ENCODE peak calls at places on chromosomes 13 and 19, in four cellular contexts. Z is HepG2, U is H1, D is GM12878. X is an unnamed sample.
A peak's percentile ranks its signal among the peaks of the same experiment; 100 is the strongest.

GRCh38 chr19:1490311-1491113 is at the start of gene PCSK4:
- DNase-seq in D (peak; percentile 87), Z (peak; percentile 95), U (peak; percentile 96), X (peak; percentile 97)

GRCh38 chr13:24627864-24628418 is 52.3 kb upstream of the ATP12A start:
- DNase-seq in Z (no peak), D (no peak), U (no peak), X (no peak)

GRCh38 chr19:9498183-9498902 is at the start of gene ZNF560:
- DNase-seq in U (peak; percentile 49), D (no peak), Z (no peak), X (peak; percentile 83)

GRCh38 chr19:38795549-38795948 is 6.5 kb downstream of the LGALS7B start:
- DNase-seq in Z (no peak), D (no peak), U (no peak), X (no peak)

GRCh38 chr13:106488671-106489070 is 46.8 kb downstream of the EFNB2 start:
- DNase-seq in U (no peak), Z (no peak), D (no peak), X (no peak)

GRCh38 chr19:1406496-1406817 is 929 bp upstream of the DAZAP1 start:
- DNase-seq in Z (no peak), D (peak; percentile 4), U (no peak), X (no peak)

GRCh38 chr19:46975918-46976782 is 43.5 kb upstream of the NPAS1 start:
- DNase-seq in D (no peak), Z (peak; percentile 70), U (peak; percentile 62), X (peak; percentile 36)

GRCh38 chr19:55384576-55385235 is 614 bp upstream of the TMEM238 start:
- DNase-seq in D (no peak), Z (no peak), U (peak; percentile 73), X (no peak)

GRCh38 chr19:13995017-13995728 is 10.9 kb downstream of the RFX1 start:
- DNase-seq in Z (no peak), U (no peak), D (no peak), X (no peak)

GRCh38 chr13:27293873-27294515 is 23.4 kb downstream of the RASL11A start:
- DNase-seq in U (no peak), Z (no peak), D (no peak), X (no peak)

GRCh38 chr13:27293051-27293691 is 22.5 kb downstream of the RASL11A start:
- DNase-seq in Z (no peak), D (no peak), U (no peak), X (no peak)

GRCh38 chr13:27296496-27296895 is 25.9 kb downstream of the RASL11A start:
- DNase-seq in U (no peak), D (no peak), Z (no peak), X (no peak)

GRCh38 chr13:27295660-27296059 is 25.0 kb downstream of the RASL11A start:
- DNase-seq in D (no peak), U (no peak), Z (no peak), X (no peak)

GRCh38 chr13:27295096-27295495 is 24.5 kb downstream of the RASL11A start:
- DNase-seq in D (no peak), Z (no peak), U (no peak), X (no peak)
- TF ChIP-seq SUZ12 in D (no peak), Z (no peak), U (no peak), X (no peak)

GRCh38 chr19:17184381-17184841 is 30.7 kb upstream of the USE1 start:
- DNase-seq in U (no peak), D (no peak), Z (no peak), X (no peak)
- H3K36me3 ChIP-seq in U (peaks cover 9% of the 10 kb centered on the region), D (peaks cover 33% of the 10 kb centered on the region), Z (peaks cover 14% of the 10 kb centered on the region), X (peaks cover 73% of the 10 kb centered on the region)

DNA sequence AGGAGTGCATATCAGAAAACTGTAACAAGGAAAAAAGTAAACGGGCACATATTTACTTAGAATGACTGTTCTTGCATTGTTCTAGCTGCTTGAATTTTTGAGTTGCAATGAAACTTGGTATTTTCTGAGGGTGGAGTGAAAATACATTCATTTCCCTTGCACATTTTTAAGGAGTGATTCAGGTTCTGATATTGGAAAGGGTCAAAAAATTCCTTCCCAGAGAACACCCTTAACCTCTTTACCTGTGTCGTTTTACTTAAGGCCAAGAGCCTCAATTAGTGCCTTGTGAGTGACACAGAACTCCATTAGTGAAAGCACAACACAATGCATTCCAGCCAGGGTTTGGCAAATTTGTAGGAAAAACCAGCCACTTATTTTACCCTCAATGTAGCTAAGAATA is 2.3 kb downstream of the ITGBL1 start:
- DNase-seq in Z (no peak), U (no peak), D (no peak), X (no peak)
- TF ChIP-seq SUZ12 in Z (no peak), U (no peak), D (no peak), X (no peak)

GRCh38 chr13:113946409-113947181 is 27.3 kb downstream of the C13orf46 start:
- DNase-seq in U (no peak), D (no peak), Z (no peak), X (no peak)

GRCh38 chr13:113948034-113948742 is 25.7 kb downstream of the C13orf46 start:
- DNase-seq in D (no peak), Z (no peak), U (no peak), X (no peak)

GRCh38 chr13:113945857-113946408 is 27.9 kb downstream of the C13orf46 start:
- DNase-seq in Z (no peak), U (no peak), D (no peak), X (no peak)

GRCh38 chr13:113949546-113949945 is 24.3 kb downstream of the C13orf46 start:
- DNase-seq in U (no peak), Z (no peak), D (no peak), X (no peak)

GRCh38 chr13:113947321-113948033 is 26.4 kb downstream of the C13orf46 start:
- DNase-seq in U (no peak), D (no peak), Z (no peak), X (no peak)
- H3K36me3 ChIP-seq in U (no peaks in the 10 kb centered on the region), D (no peaks in the 10 kb centered on the region), Z (no peaks in the 10 kb centered on the region), X (no peaks in the 10 kb centered on the region)

DNA sequence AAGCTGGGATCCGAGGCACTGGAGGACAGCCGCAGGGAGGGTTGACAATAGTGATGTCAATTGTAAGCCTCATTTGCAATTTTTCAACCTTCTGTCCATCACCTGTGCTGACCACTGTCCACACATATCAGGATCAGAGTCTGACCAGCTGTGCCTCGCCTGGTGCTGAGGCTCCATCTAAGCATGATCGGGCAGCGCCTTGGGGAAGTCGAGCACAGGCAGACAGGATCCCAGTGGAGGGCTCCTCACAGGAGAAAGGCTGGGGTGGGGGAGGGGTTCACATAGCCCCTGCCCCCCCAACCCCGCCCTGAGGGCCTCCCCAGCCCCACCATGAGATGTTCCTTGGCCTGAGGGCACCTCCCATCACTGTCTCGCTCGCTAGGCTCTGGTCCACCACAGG is 60.3 kb downstream of the RAB20 start:
- DNase-seq in Z (no peak), D (no peak), U (no peak), X (no peak)
- TF ChIP-seq SUZ12 in Z (no peak), D (no peak), U (no peak), X (no peak)

DNA sequence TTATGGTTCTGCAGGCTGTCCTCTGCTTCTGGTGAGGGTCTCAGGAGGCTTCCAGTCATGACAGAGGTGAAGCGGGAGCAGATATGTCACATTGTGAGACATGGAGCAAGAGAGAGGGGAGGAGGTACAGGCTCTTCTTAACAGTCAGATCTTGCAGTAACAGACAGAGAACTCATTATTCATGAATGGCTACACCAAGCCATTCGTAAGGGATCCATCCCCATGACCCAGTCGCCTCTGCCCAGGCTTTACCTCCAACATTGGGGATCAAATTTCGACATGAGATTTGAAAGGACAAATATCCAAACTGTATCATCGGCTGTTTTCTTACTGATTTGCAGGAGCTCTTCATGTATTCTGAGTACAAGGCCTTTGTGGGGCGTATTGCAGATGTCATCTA is 21.7 kb downstream of the ZNF507 start:
- DNase-seq in D (no peak), Z (no peak), U (no peak), X (no peak)
- H3K36me3 ChIP-seq in D (peaks cover 2% of the 10 kb centered on the region), Z (peaks cover 46% of the 10 kb centered on the region), U (peaks cover 6% of the 10 kb centered on the region), X (peaks cover 63% of the 10 kb centered on the region)